ENCODE peak calls at places on chromosomes 13 and 19, in six cellular contexts. B, O, J, P, C and X are unnamed samples.

GRCh38 chr19:1938071-1938470 is 2.9 kb upstream of the CSNK1G2 start:
- DNase-seq in C (no peak), J (no peak), B (no peak), O (no peak), P (no peak), X (no peak)

GRCh38 chr13:77737583-77738200 is 40.2 kb downstream of the SLAIN1 start:
- DNase-seq in P (no peak), O (no peak), C (no peak), J (no peak), B (no peak), X (no peak)

GRCh38 chr19:3073159-3073563 is 10.9 kb upstream of the TLE5 start:
- DNase-seq in P (no peak), J (no peak), C (peak; percentile 48), O (no peak), B (no peak), X (peak; percentile 63)

GRCh38 chr13:110640591-110641029 is 25.3 kb downstream of the NAXD start:
- DNase-seq in O (no peak), C (no peak), B (no peak), J (no peak), P (peak; percentile 63), X (no peak)

GRCh38 chr19:29285878-29286277 is 72.9 kb upstream of the UQCRFS1 start:
- DNase-seq in C (no peak), B (no peak), J (peak; percentile 71), P (no peak), O (no peak), X (no peak)

GRCh38 chr13:80945328-80945727 is 604.4 kb upstream of the SPRY2 start:
- DNase-seq in J (peak; percentile 49), B (peak; percentile 4), C (no peak), O (no peak), P (no peak), X (no peak)

GRCh38 chr19:28406237-28406596 is 806.7 kb downstream of the UQCRFS1 start:
- DNase-seq in C (no peak), O (no peak), J (no peak), B (no peak), P (no peak), X (no peak)

GRCh38 chr13:104021806-104022397 is 955.7 kb upstream of the SLC10A2 start:
- DNase-seq in P (no peak), B (no peak), C (no peak), J (no peak), O (no peak), X (no peak)

GRCh38 chr13:113636266-113636963 is 21.6 kb downstream of the ATP4B start:
- DNase-seq in C (no peak), J (peak; percentile 5), O (no peak), B (no peak), P (no peak), X (peak; percentile 27)

GRCh38 chr13:71871180-71871754 is 4.3 kb upstream of the DACH1 start:
- DNase-seq in O (no peak), J (no peak), C (no peak), P (no peak), B (no peak), X (no peak)

GRCh38 chr13:51339952-51340732 is 651 bp downstream of the SERPINE3 start:
- DNase-seq in C (no peak), P (no peak), J (no peak), B (no peak), O (no peak), X (no peak)

GRCh38 chr13:48853381-48854102 is 122.2 kb upstream of the FNDC3A start:
- DNase-seq in J (no peak), C (no peak), B (no peak), O (no peak), P (no peak), X (no peak)

GRCh38 chr13:23477096-23477495 is 43.6 kb upstream of the SACS start:
- DNase-seq in P (no peak), J (no peak), O (no peak), C (no peak), B (no peak), X (no peak)

GRCh38 chr13:30192320-30193093 is 114.8 kb downstream of the KATNAL1 start:
- DNase-seq in P (no peak), B (no peak), J (no peak), O (no peak), C (no peak), X (no peak)

GRCh38 chr13:46341112-46341711 is 45.8 kb downstream of the RUBCNL start:
- DNase-seq in P (no peak), J (no peak), C (no peak), O (no peak), B (no peak), X (no peak)

GRCh38 chr19:43446746-43447489 is 18.5 kb downstream of the LYPD3 start:
- DNase-seq in J (peak; percentile 84), O (peak; percentile 69), B (peak; percentile 75), P (peak; percentile 92), C (peak; percentile 81), X (peak; percentile 84)

GRCh38 chr19:47671499-47671898 is 41.7 kb upstream of the EHD2 start:
- DNase-seq in B (no peak), C (no peak), J (no peak), P (no peak), O (no peak), X (no peak)

GRCh38 chr13:60583911-60584753 is 187.1 kb downstream of the TDRD3 start:
- DNase-seq in B (no peak), P (no peak), C (peak; percentile 25), J (peak; percentile 66), O (peak; percentile 18), X (no peak)

GRCh38 chr19:30283556-30283955 is 88.6 kb upstream of the ZNF536 start:
- DNase-seq in J (no peak), P (no peak), C (no peak), B (no peak), O (no peak), X (no peak)

GRCh38 chr13:41649659-41650058 is 192.3 kb downstream of the RGCC start:
- DNase-seq in O (no peak), C (no peak), P (no peak), J (peak; percentile 21), B (no peak), X (no peak)

GRCh38 chr19:14476663-14477401 is 1.7 kb upstream of the PTGER1 start:
- DNase-seq in O (peak; percentile 47), B (no peak), P (peak; percentile 71), C (peak; percentile 46), J (no peak), X (peak; percentile 69)

GRCh38 chr13:46519177-46519576 is 33.8 kb upstream of the LRCH1 start:
- DNase-seq in O (no peak), C (no peak), B (no peak), J (no peak), P (no peak), X (no peak)

GRCh38 chr19:10566408-10566657 is 523 bp upstream of the KRI1 start:
- DNase-seq in B (no peak), J (no peak), C (no peak), O (no peak), P (no peak), X (no peak)

GRCh38 chr13:52070929-52071523 is 46.5 kb downstream of the UTP14C start:
- DNase-seq in J (no peak), P (no peak), B (no peak), C (no peak), O (no peak), X (no peak)

GRCh38 chr19:46021531-46022041 is 1.3 kb downstream of the PGLYRP1 start:
- DNase-seq in P (peak; percentile 67), J (peak; percentile 61), O (no peak), B (no peak), C (peak; percentile 29), X (no peak)

GRCh38 chr19:46022431-46023310 is at the start of gene PGLYRP1:
- DNase-seq in J (peak; percentile 47), C (no peak), B (no peak), P (peak; percentile 86), O (no peak), X (peak; percentile 38)

GRCh38 chr19:46022061-46022430 is 807 bp downstream of the PGLYRP1 start:
- DNase-seq in C (no peak), P (peak; percentile 63), B (no peak), J (no peak), O (no peak), X (no peak)

GRCh38 chr19:46023311-46023779 is 492 bp upstream of the PGLYRP1 start:
- DNase-seq in B (no peak), P (no peak), O (no peak), J (no peak), C (no peak), X (peak; percentile 37)

GRCh38 chr19:46025825-46026224 is 3.0 kb upstream of the PGLYRP1 start:
- DNase-seq in P (no peak), C (no peak), O (no peak), J (no peak), B (no peak), X (no peak)
- TF ChIP-seq CTCF in P (no peak), C (no peak), O (no peak), J (no peak), B (no peak), X (no peak)

GRCh38 chr19:37725181-37725580 is 5.6 kb upstream of the ZNF607 start:
- DNase-seq in P (no peak), O (no peak), B (no peak), C (no peak), J (no peak), X (no peak)

GRCh38 chr19:37719111-37719926 is at the start of gene ZNF607:
- DNase-seq in P (peak; percentile 94), O (peak; percentile 87), B (peak; percentile 85), C (peak; percentile 92), J (peak; percentile 95), X (peak; percentile 95)

GRCh38 chr19:37718357-37718756 is 1.2 kb downstream of the ZNF607 start:
- DNase-seq in J (peak; percentile 23), O (no peak), C (no peak), P (no peak), B (no peak), X (no peak)

GRCh38 chr19:37716140-37716539 is 3.4 kb downstream of the ZNF607 start:
- DNase-seq in J (no peak), C (no peak), O (no peak), P (no peak), B (no peak), X (no peak)

GRCh38 chr19:37719927-37720265 is 335 bp upstream of the ZNF607 start:
- DNase-seq in J (no peak), O (no peak), P (no peak), C (no peak), B (no peak), X (no peak)
- TF ChIP-seq CTCF in J (no peak), O (no peak), P (no peak), C (peak; percentile 18), B (no peak), X (no peak)

GRCh38 chr19:36030264-36031148 is 2.2 kb downstream of the CLIP3 start:
- DNase-seq in J (no peak), C (no peak), B (no peak), O (no peak), P (no peak), X (no peak)
- TF ChIP-seq CTCF in J (no peak), C (no peak), B (no peak), O (no peak), P (no peak), X (no peak)

DNA sequence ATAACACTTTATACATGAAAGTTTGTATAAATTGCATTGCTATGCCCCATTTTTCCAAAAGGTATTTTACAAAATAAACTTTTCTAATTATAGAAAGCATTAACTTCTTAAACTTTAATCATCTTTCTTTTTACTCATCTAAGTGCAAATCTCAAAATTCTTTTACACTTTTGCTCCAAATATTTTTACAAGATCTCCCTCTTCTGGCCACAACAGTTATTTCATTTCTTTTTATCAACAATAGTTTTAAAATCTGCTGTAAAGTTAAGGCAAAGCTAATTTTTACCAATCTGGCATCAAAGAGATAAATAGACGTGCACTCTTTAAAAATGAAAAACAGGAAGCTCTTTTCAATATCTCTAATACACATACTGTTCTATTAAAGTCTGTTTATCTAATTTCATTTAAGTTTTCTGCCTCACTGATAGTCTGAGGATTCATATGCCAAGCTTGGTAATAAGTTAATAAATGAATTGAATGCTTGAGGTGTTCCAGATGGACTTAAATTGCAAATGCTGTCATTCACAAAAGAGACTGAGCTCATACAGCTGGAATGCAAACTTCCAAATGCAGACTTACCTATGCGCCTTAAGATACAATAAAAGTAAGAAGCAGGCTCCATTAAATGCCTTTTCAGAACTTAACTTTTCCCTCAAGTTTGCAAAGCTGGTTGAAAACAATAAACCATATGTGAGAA is 583.0 kb upstream of the ATXN8OS start:
- DNase-seq in O (no peak), C (no peak), J (no peak), P (no peak), B (no peak), X (no peak)
- TF ChIP-seq CTCF in O (no peak), C (no peak), J (no peak), P (no peak), B (peak; percentile 25), X (no peak)